ENCODE peak calls at places on chromosomes 11 and 22, in ten cellular contexts. X, I, K, J, L, Z, F, R, Y and O are unnamed samples. For H3K36me3, the result is how much of the 10 kb centered on the place peaks cover.

GRCh38 chr22:39419911-39420310 is 20.3 kb downstream of the TAB1 start:
- DNase-seq in I (no peak), X (no peak), K (no peak), J (no peak), L (no peak), Z (no peak), F (no peak), Y (peak), R (no peak), O (no peak)

GRCh38 chr22:41512421-41513194 is 31.7 kb downstream of the POLR3H start:
- DNase-seq in I (no peak), R (no peak), L (peak), Y (no peak), Z (peak), J (no peak), F (no peak), K (peak), X (peak), O (no peak)

GRCh38 chr11:113249491-113249763 is 65.0 kb upstream of the TTC12 start:
- DNase-seq in L (no peak), F (no peak), Y (no peak), R (no peak), K (no peak), J (no peak), I (no peak), Z (no peak), X (no peak), O (peak)

GRCh38 chr22:45083659-45084305 is 74.0 kb upstream of the PHF21B start:
- DNase-seq in K (no peak), R (no peak), X (no peak), I (no peak), F (no peak), Z (no peak), J (no peak), Y (no peak), L (peak), O (no peak)

GRCh38 chr11:30429550-30429949 is 106.6 kb downstream of the ARL14EP start:
- DNase-seq in F (no peak), L (no peak), Y (no peak), J (no peak), R (no peak), K (no peak), Z (no peak), X (no peak), I (no peak), O (no peak)

GRCh38 chr11:3732671-3733070 is 61.5 kb upstream of the CHRNA10 start:
- DNase-seq in R (no peak), Y (no peak), X (no peak), L (no peak), Z (no peak), I (no peak), J (no peak), F (no peak), K (no peak), O (no peak)

GRCh38 chr11:8102296-8102915 is 21.4 kb downstream of the TUB start:
- DNase-seq in Y (peak), K (no peak), R (no peak), F (peak), Z (no peak), L (no peak), I (no peak), X (no peak), J (peak), O (no peak)

GRCh38 chr22:46917702-46918101 is 155.3 kb downstream of the TBC1D22A start:
- DNase-seq in J (no peak), X (no peak), Z (no peak), L (no peak), I (no peak), Y (no peak), R (no peak), K (no peak), F (no peak), O (no peak)

GRCh38 chr11:26914968-26915367 is 78.9 kb upstream of the FIBIN start:
- DNase-seq in L (no peak), X (no peak), Z (no peak), Y (no peak), R (peak), I (no peak), J (no peak), F (no peak), K (no peak), O (no peak)

GRCh38 chr22:18950141-18950540 is 14.0 kb upstream of the PRODH start:
- DNase-seq in R (no peak), Z (peak), J (no peak), F (no peak), X (no peak), Y (no peak), I (peak), K (no peak), L (no peak), O (no peak)

GRCh38 chr11:113668255-113668654 is 37.9 kb downstream of the TMPRSS5 start:
- DNase-seq in L (no peak), R (no peak), I (no peak), X (no peak), Z (no peak), F (no peak), J (no peak), K (no peak), Y (no peak), O (no peak)

GRCh38 chr11:128052912-128053641 is 534.3 kb downstream of the ETS1 start:
- DNase-seq in J (no peak), X (no peak), R (no peak), Z (no peak), I (no peak), Y (no peak), K (no peak), L (peak), F (no peak), O (no peak)

GRCh38 chr11:10864688-10865087 is 6.8 kb upstream of the ZBED5 start:
- DNase-seq in X (peak), L (peak), K (no peak), R (no peak), I (no peak), F (no peak), J (no peak), Z (no peak), Y (no peak), O (no peak)

GRCh38 chr11:88036701-88037100 is 138.5 kb downstream of the RAB38 start:
- DNase-seq in F (no peak), L (no peak), Z (no peak), R (no peak), Y (no peak), I (no peak), X (no peak), K (no peak), J (no peak), O (no peak)
- TF ChIP-seq CTCF in F (no peak), L (no peak), Z (no peak), R (no peak), Y (no peak), I (no peak), X (no peak), K (no peak), J (no peak), O (no peak)

GRCh38 chr11:66052664-66052982 is 459 bp downstream of the SF3B2 start:
- DNase-seq in L (no peak), X (no peak), R (no peak), Y (no peak), J (peak), F (no peak), Z (no peak), I (no peak), K (no peak), O (no peak)

GRCh38 chr11:66051766-66052663 is at the start of gene SF3B2:
- DNase-seq in Z (peak), F (peak), K (peak), X (peak), R (peak), J (peak), L (peak), I (peak), Y (peak), O (peak)

GRCh38 chr11:66051371-66051765 is 796 bp upstream of the SF3B2 start:
- DNase-seq in X (no peak), R (no peak), L (no peak), K (no peak), J (no peak), F (no peak), Z (no peak), I (no peak), Y (peak), O (no peak)

GRCh38 chr11:66048525-66049313 is at the start of gene GAL3ST3:
- DNase-seq in I (no peak), L (no peak), K (peak), J (no peak), Y (peak), Z (no peak), X (peak), F (no peak), R (no peak), O (no peak)

DNA sequence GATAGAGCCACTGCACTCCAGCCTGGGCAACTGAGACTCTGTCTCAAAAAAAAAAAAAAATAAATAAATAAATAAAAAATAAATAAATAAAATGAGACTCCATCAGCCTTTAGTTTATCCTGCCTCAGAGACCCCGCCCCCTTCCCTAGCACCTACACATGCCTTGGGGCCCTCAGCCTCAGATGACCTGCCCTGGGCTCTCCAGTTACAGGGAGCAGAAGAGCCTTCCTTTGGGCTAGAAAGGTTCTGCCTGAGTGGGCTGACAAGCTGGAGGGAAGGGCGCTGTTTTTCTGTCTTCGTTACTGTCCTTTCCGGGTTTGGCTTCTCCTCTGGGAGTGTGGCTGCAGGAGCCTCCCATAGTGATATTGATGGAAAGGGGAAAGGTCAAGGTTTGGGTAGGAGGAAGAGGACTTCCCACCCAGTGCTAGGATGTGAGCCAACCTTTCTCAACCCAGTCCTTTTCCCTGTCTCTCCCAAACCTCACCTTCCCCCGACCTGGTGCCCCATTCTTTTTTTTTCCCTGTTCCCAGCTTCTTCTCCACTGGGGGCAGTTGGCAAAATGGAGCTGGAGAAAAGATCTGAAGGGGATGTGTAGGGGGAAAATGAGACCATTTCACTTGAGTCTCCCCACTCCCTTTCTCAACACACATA is 1.5 kb upstream of the SF3B2 start:
- DNase-seq in X (no peak), Y (peak), J (no peak), L (no peak), F (no peak), K (no peak), I (no peak), R (no peak), Z (no peak), O (no peak)
- H3K4me3 ChIP-seq in X (no peak), Y (no peak), J (no peak), L (no peak), F (no peak), K (peak), I (no peak), R (no peak), Z (no peak), O (peak)

GRCh38 chr22:31853736-31854500 is 90.4 kb upstream of the YWHAH start:
- DNase-seq in F (no peak), Z (no peak), K (no peak), R (no peak), Y (no peak), X (no peak), J (no peak), I (no peak), L (peak), O (no peak)
- H3K36me3 ChIP-seq in F (half or more), Z (half or more), K (under half), R (under half), Y (under half), X (under half), J (half or more), I (under half), L (under half), O (under half)

GRCh38 chr11:45817191-45817590 is 12.2 kb downstream of the SLC35C1 start:
- DNase-seq in J (no peak), K (no peak), I (no peak), Y (peak), X (no peak), R (peak), L (no peak), Z (no peak), F (no peak), O (no peak)

GRCh38 chr11:45816614-45817013 is 11.7 kb downstream of the SLC35C1 start:
- DNase-seq in K (peak), X (no peak), R (no peak), L (no peak), Y (peak), Z (no peak), I (no peak), J (no peak), F (no peak), O (no peak)

GRCh38 chr11:45812581-45813548 is 7.9 kb downstream of the SLC35C1 start:
- DNase-seq in L (no peak), Z (no peak), F (no peak), R (no peak), Y (no peak), I (no peak), K (no peak), X (no peak), J (no peak), O (no peak)

GRCh38 chr11:45818961-45819605 is 14.1 kb downstream of the SLC35C1 start:
- DNase-seq in L (no peak), Y (no peak), K (no peak), F (no peak), X (no peak), I (no peak), R (no peak), Z (no peak), J (no peak), O (no peak)

DNA sequence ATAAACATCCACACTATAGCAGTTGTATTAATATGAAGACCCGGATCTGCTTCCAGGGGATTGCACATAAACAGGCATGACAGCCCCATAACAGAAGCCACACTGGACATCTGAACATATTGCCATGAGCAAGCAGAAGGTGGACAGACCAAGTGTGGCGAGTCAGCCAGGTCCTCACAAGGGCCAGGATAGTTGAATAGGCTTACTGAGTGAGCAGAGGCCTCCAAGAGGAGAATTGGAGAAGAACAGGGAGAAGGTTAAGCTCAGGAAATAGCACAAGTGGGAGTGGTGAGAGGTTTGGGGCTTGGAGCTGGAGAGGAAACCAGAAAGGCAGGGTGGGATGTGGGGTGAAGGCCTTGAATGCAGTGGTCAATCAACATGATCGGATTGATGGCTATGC is 10.8 kb downstream of the SLC35C1 start:
- DNase-seq in R (no peak), J (no peak), K (no peak), L (peak), I (no peak), Y (peak), F (no peak), Z (no peak), X (no peak), O (peak)
- TF ChIP-seq CTCF in R (no peak), J (no peak), K (no peak), L (peak), I (no peak), Y (no peak), F (no peak), Z (no peak), X (no peak), O (no peak)

GRCh38 chr22:42732071-42732470 is 11.4 kb upstream of the A4GALT start:
- DNase-seq in X (no peak), Y (no peak), K (no peak), L (no peak), I (no peak), R (no peak), J (no peak), F (no peak), Z (no peak), O (no peak)
- H3K4me3 ChIP-seq in X (no peak), Y (no peak), K (no peak), L (no peak), I (no peak), R (no peak), J (no peak), F (no peak), Z (no peak), O (no peak)

GRCh38 chr11:130876100-130876499 is 40.2 kb downstream of the SNX19 start:
- DNase-seq in J (no peak), Y (no peak), Z (no peak), X (no peak), R (no peak), K (no peak), L (no peak), I (no peak), F (no peak), O (no peak)
- H3K36me3 ChIP-seq in J (half or more), Y (half or more), Z (half or more), X (under half), R (under half), K (under half), L (under half), I (half or more), F (half or more), O (under half)

GRCh38 chr11:84396521-84396920 is 1110.4 kb upstream of the CCDC90B start:
- DNase-seq in Z (no peak), I (no peak), Y (no peak), J (no peak), R (no peak), X (no peak), F (no peak), L (no peak), K (no peak), O (no peak)

GRCh38 chr11:84398017-84398626 is 1112.0 kb upstream of the CCDC90B start:
- DNase-seq in F (no peak), K (peak), Z (peak), X (peak), I (no peak), Y (no peak), L (peak), J (no peak), R (no peak), O (peak)
- TF ChIP-seq CTCF in F (peak), K (peak), Z (peak), X (peak), I (peak), Y (no peak), L (peak), J (peak), R (peak), O (peak)

GRCh38 chr22:26426924-26427323 is 2.1 kb upstream of the ASPHD2 start:
- DNase-seq in R (no peak), L (no peak), K (no peak), Y (no peak), X (no peak), F (no peak), Z (no peak), I (no peak), J (no peak), O (no peak)

GRCh38 chr22:26428515-26429457 is at the start of gene ASPHD2:
- DNase-seq in J (peak), K (peak), R (peak), L (peak), F (peak), X (peak), Y (peak), I (peak), Z (peak), O (no peak)

GRCh38 chr22:26430600-26430999 is 1.5 kb downstream of the ASPHD2 start:
- DNase-seq in R (no peak), F (no peak), J (no peak), Y (no peak), X (no peak), L (no peak), Z (no peak), K (no peak), I (no peak), O (no peak)

GRCh38 chr22:26431151-26431995 is 2.3 kb downstream of the ASPHD2 start:
- DNase-seq in J (no peak), Z (no peak), R (no peak), I (no peak), Y (no peak), X (no peak), K (no peak), F (no peak), L (no peak), O (no peak)

DNA sequence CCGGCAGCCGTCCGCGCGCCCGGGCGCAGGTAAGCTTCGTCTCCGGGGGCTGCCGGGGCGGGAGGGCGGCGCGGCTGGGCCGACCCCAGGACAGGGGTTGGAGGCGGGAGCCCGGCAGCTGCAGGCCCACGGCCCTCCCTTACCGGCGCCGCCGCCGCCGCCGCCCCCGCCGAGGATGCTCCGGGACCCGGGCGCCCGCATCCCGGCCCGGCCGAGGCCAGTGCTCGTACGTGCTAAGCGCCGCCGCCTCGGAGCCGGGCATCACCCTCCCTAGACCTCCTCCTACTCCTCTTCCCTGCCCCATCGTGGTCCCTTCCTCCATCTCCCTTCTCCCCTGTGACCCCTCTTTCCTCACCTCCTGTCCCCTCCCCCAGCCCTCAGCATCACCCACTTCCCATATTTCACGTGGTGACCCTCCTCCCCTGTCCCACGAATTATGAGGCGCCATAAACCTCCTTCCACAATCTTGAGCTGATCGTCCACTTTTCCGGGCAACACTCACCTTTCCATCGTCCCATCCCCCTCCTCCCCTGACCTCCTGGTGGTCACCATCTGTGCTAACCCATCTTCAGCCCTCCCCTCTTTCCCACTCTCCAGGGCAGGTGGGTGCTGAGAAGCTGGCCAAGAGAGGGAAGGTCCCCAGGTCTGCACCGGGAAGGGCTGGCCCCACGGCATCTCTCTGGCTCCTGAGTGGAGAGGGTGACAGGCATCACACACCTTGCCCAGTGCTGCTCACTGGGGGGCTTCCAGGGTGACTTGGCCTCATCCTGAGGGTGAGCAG is 588 bp downstream of the ASPHD2 start:
- DNase-seq in L (no peak), J (no peak), R (no peak), X (peak), I (no peak), F (no peak), Z (no peak), Y (no peak), K (no peak), O (no peak)
- H3K4me3 ChIP-seq in L (peak), J (peak), R (peak), X (peak), I (peak), F (peak), Z (no peak), Y (peak), K (peak), O (peak)

GRCh38 chr22:50713571-50714056 is 24.4 kb upstream of the ACR start:
- DNase-seq in F (no peak), I (no peak), R (no peak), K (no peak), J (no peak), Z (no peak), Y (peak), L (no peak), X (no peak), O (no peak)
- H3K36me3 ChIP-seq in F (under half), I (under half), R (under half), K (under half), J (under half), Z (under half), Y (under half), L (under half), X (under half), O (under half)